ENCODE peak calls at places on chromosomes 13 and 19, in seven cellular contexts. R is dorsolateral prefrontal cortex; U is CD8-positive, alpha-beta T cell; K is thyroid gland; T is AG04450; I is PC-3; W is astrocyte. C is an unnamed sample.

GRCh38 chr19:4499318-4499717 is 19.0 kb downstream of the PLIN4 start:
- DNase-seq in R (no peak), U (no peak), K (no peak), T (no peak), I (no peak), W (no peak), C (no peak)

GRCh38 chr13:66673401-66673800 is 556.7 kb downstream of the PCDH9 start:
- DNase-seq in R (no peak), U (no peak), K (no peak), T (peak; percentile 32), I (no peak), W (peak; percentile 97), C (no peak)

GRCh38 chr13:41295973-41296372 is 15.1 kb upstream of the NAA16 start:
- DNase-seq in R (no peak), U (no peak), K (no peak), T (no peak), I (no peak), W (no peak), C (no peak)

GRCh38 chr19:17327068-17327653 is 7.5 kb downstream of the ANO8 start:
- DNase-seq in R (no peak), U (no peak), K (no peak), T (no peak), I (no peak), W (no peak), C (no peak)

GRCh38 chr19:5016781-5017180 is 47.9 kb downstream of the KDM4B start:
- DNase-seq in R (no peak), U (no peak), K (no peak), T (no peak), I (no peak), W (no peak), C (no peak)

GRCh38 chr19:7333198-7334118 is 15.3 kb upstream of the ARHGEF18 start:
- DNase-seq in R (no peak), U (no peak), K (no peak), T (no peak), I (peak; percentile 20), W (peak; percentile 8), C (peak; percentile 44)

GRCh38 chr19:48746738-48747575 is at the start of gene IZUMO1:
- DNase-seq in R (peak; percentile 80), U (peak; percentile 37), K (peak; percentile 78), T (peak; percentile 66), I (no peak), W (peak; percentile 81), C (peak; percentile 88)

GRCh38 chr19:49057636-49058234 is at the start of gene CGB7:
- DNase-seq in R (no peak), U (no peak), K (peak; percentile 78), T (no peak), I (peak; percentile 70), W (peak; percentile 35), C (peak; percentile 87)

GRCh38 chr13:113791226-113791625 is 32.2 kb downstream of the TMEM255B start:
- DNase-seq in R (no peak), U (no peak), K (no peak), T (no peak), I (no peak), W (no peak), C (peak; percentile 38)

GRCh38 chr19:42005504-42005903 is 11.5 kb upstream of the ATP1A3 start:
- DNase-seq in R (no peak), U (no peak), K (no peak), T (no peak), I (no peak), W (no peak), C (no peak)

GRCh38 chr19:53792721-53793433 is 31.2 kb downstream of the NLRP12 start:
- DNase-seq in R (peak; percentile 81), U (peak; percentile 68), K (peak; percentile 80), T (peak; percentile 61), I (peak; percentile 96), W (peak; percentile 61), C (peak; percentile 90)

GRCh38 chr13:109738298-109738746 is 48.1 kb downstream of the IRS2 start:
- DNase-seq in R (no peak), U (no peak), K (no peak), T (no peak), I (no peak), W (no peak), C (no peak)

GRCh38 chr19:34364830-34365462 is at the start of gene GPI:
- DNase-seq in R (peak; percentile 56), U (peak; percentile 68), K (peak; percentile 66), T (no peak), I (peak; percentile 42), W (no peak), C (peak; percentile 85)
- TF ChIP-seq CTCF in R (no peak), U (no peak), K (no peak), T (no peak), I (no peak), W (no peak), C (no peak)

GRCh38 chr19:43639507-43640423 is at the start of gene CADM4:
- DNase-seq in R (no peak), U (peak; percentile 47), K (peak; percentile 23), T (no peak), I (no peak), W (no peak), C (peak; percentile 75)
- H3K27ac ChIP-seq in R (peak within 1 kb of the TSS; percentile 75), U (no peak within 1 kb of the TSS), K (no peak within 1 kb of the TSS), T (no peak within 1 kb of the TSS), I (no peak within 1 kb of the TSS), W (no peak within 1 kb of the TSS), C (no peak within 1 kb of the TSS)

GRCh38 chr13:94329754-94330551 is 149.5 kb downstream of the DCT start:
- DNase-seq in R (no peak), U (no peak), K (no peak), T (peak; percentile 70), I (peak; percentile 87), W (peak; percentile 94), C (no peak)

GRCh38 chr13:94330552-94331071 is 148.9 kb downstream of the DCT start:
- DNase-seq in R (no peak), U (no peak), K (no peak), T (no peak), I (no peak), W (no peak), C (no peak)

GRCh38 chr13:94333131-94333820 is 146.2 kb downstream of the DCT start:
- DNase-seq in R (no peak), U (no peak), K (no peak), T (no peak), I (no peak), W (no peak), C (no peak)

GRCh38 chr13:94331281-94331680 is 148.2 kb downstream of the DCT start:
- DNase-seq in R (no peak), U (no peak), K (no peak), T (no peak), I (no peak), W (no peak), C (no peak)

GRCh38 chr13:94332360-94333040 is 147.0 kb downstream of the DCT start:
- DNase-seq in R (no peak), U (no peak), K (no peak), T (no peak), I (no peak), W (no peak), C (no peak)
- TF ChIP-seq CTCF in R (no peak), U (no peak), K (no peak), T (no peak), I (no peak), W (no peak), C (no peak)

GRCh38 chr13:34035676-34036325 is 217.9 kb downstream of the RFC3 start:
- DNase-seq in R (no peak), U (no peak), K (no peak), T (no peak), I (peak; percentile 85), W (no peak), C (no peak)
- H3K27ac ChIP-seq in R (no peak overlapping the region), U (no peak overlapping the region), K (no peak overlapping the region), T (no peak overlapping the region), I (peak overlapping the region; percentile 94), W (no peak overlapping the region), C (no peak overlapping the region)

GRCh38 chr19:1813837-1814217 is 1.8 kb upstream of the ATP8B3 start:
- DNase-seq in R (no peak), U (no peak), K (no peak), T (no peak), I (no peak), W (no peak), C (no peak)
- TF ChIP-seq CTCF in R (no peak), U (no peak), K (no peak), T (no peak), I (no peak), W (no peak), C (no peak)